ENCODE peak calls at places on chromosomes 7 and 10, in six cellular contexts. V, E, Y, C, Q and D are unnamed samples. For H3K4me1, the result is how much of the 10 kb centered on the place peaks cover.

GRCh38 chr10:57627642-57628178 is 640.0 kb downstream of the IPMK start:
- DNase-seq in Q (no peak), Y (no peak), E (no peak), C (no peak), V (peak), D (no peak)

GRCh38 chr10:73650537-73651331 is 5.1 kb downstream of the SYNPO2L start:
- DNase-seq in E (no peak), Y (no peak), C (peak), Q (peak), V (no peak), D (peak)

GRCh38 chr7:107043916-107044346 is 574 bp upstream of the PRKAR2B start:
- DNase-seq in Y (no peak), E (no peak), C (no peak), Q (peak), V (no peak), D (no peak)

GRCh38 chr10:79335094-79335469 is 12.2 kb upstream of the PPIF start:
- DNase-seq in Y (no peak), E (no peak), C (no peak), Q (no peak), V (no peak), D (no peak)

GRCh38 chr7:49094866-49095265 is 170.5 kb downstream of the CDC14C start:
- DNase-seq in Q (no peak), Y (no peak), E (no peak), V (no peak), C (no peak), D (no peak)

GRCh38 chr7:116353614-116354013 is 143.3 kb downstream of the TES start:
- DNase-seq in Q (no peak), Y (no peak), V (no peak), C (no peak), E (no peak), D (no peak)

GRCh38 chr10:22911889-22912762 is 15.7 kb upstream of the ARMC3 start:
- DNase-seq in Q (no peak), Y (no peak), E (no peak), C (no peak), V (no peak), D (no peak)

GRCh38 chr10:69413221-69413865 is 3.4 kb downstream of the TACR2 start:
- DNase-seq in Q (peak), Y (peak), C (peak), V (peak), E (peak), D (peak)

GRCh38 chr7:153190452-153190851 is 430.9 kb downstream of the ACTR3B start:
- DNase-seq in Y (no peak), Q (no peak), C (no peak), V (peak), E (no peak), D (no peak)

GRCh38 chr7:139635521-139636240 is 112.2 kb downstream of the CLEC2L start:
- DNase-seq in E (no peak), V (peak), Y (no peak), C (no peak), Q (no peak), D (no peak)

GRCh38 chr10:101337836-101338235 is 16.1 kb upstream of the BTRC start:
- DNase-seq in V (no peak), Y (no peak), Q (no peak), E (no peak), C (no peak), D (no peak)

GRCh38 chr7:107564553-107565298 is 955 bp downstream of the DUS4L start:
- DNase-seq in C (no peak), Y (no peak), Q (peak), E (no peak), V (peak), D (no peak)

GRCh38 chr10:119542990-119543813 is 683 bp upstream of the RGS10 start:
- DNase-seq in Q (peak), V (peak), Y (peak), C (peak), E (peak), D (no peak)

GRCh38 chr10:98295907-98296306 is 27.9 kb upstream of the LOXL4 start:
- DNase-seq in V (no peak), C (no peak), E (no peak), Q (peak), Y (no peak), D (no peak)

GRCh38 chr10:7370511-7370910 is 40.3 kb downstream of the SFMBT2 start:
- DNase-seq in E (no peak), C (no peak), V (no peak), Y (no peak), Q (no peak), D (no peak)

GRCh38 chr10:86438091-86438749 is 71.6 kb upstream of the GRID1 start:
- DNase-seq in Q (no peak), E (no peak), Y (no peak), V (no peak), C (no peak), D (no peak)

GRCh38 chr7:45563804-45564461 is 10.2 kb upstream of the ADCY1 start:
- DNase-seq in Q (no peak), E (peak), V (no peak), Y (no peak), C (no peak), D (no peak)

GRCh38 chr7:128032605-128033235 is 1.5 kb upstream of the LRRC4 start:
- DNase-seq in E (no peak), Q (peak), C (no peak), V (no peak), Y (no peak), D (no peak)

GRCh38 chr10:46293832-46294640 is 7.2 kb downstream of the ANTXRL start:
- DNase-seq in Q (no peak), C (no peak), E (no peak), V (no peak), Y (no peak), D (no peak)

GRCh38 chr7:93390660-93391059 is 158.5 kb downstream of the VPS50 start:
- DNase-seq in Q (no peak), E (no peak), C (no peak), V (no peak), Y (no peak), D (no peak)

GRCh38 chr10:127556911-127557310 is 7.8 kb downstream of the NPS start:
- DNase-seq in Q (no peak), C (no peak), V (peak), Y (no peak), E (no peak), D (no peak)

GRCh38 chr7:86668315-86668714 is 24.6 kb downstream of the GRM3 start:
- DNase-seq in Y (no peak), V (peak), C (no peak), Q (no peak), E (no peak), D (no peak)

GRCh38 chr10:121664671-121665070 is 66.4 kb upstream of the FGFR2 start:
- DNase-seq in E (no peak), V (no peak), Q (no peak), C (no peak), Y (no peak), D (no peak)
- H3K4me1 ChIP-seq in E (under half), V (under half), Q (under half), C (under half), Y (under half), D (under half)

DNA sequence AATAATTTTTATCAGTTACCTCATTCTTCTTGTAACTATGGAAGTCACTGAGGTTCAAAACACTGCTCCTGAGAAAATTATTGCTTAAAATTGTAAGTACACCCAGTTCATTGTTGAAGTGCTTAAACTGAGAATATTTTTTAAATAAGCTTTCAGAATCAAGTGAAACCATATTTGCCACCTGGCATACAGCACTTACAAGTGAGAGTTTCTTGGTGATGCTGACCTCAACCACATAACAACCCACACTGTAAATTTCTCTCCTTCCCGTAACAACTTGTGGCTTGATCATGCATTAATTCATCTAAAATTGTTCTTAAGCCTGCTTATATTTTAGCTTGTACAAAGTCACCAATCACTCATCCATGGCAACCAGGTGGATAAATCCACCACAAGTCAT is 34.0 kb downstream of the IMMP2L start:
- DNase-seq in Y (no peak), Q (no peak), V (no peak), C (no peak), E (no peak), D (no peak)
- H3K4me1 ChIP-seq in Y (under half), Q (under half), V (under half), C (under half), E (under half), D (under half)

GRCh38 chr7:19972872-19973271 is 199.5 kb upstream of the TMEM196 start:
- DNase-seq in C (no peak), Q (no peak), Y (no peak), V (no peak), E (no peak), D (no peak)

GRCh38 chr7:19971941-19972340 is 198.5 kb upstream of the TMEM196 start:
- DNase-seq in Q (no peak), Y (no peak), E (no peak), V (no peak), C (no peak), D (no peak)

GRCh38 chr7:19969859-19970493 is 196.6 kb upstream of the TMEM196 start:
- DNase-seq in V (no peak), Y (no peak), C (no peak), E (no peak), Q (no peak), D (no peak)

GRCh38 chr7:19970514-19970913 is 197.1 kb upstream of the TMEM196 start:
- DNase-seq in Y (no peak), C (no peak), E (no peak), Q (no peak), V (no peak), D (no peak)
- H3K4me1 ChIP-seq in Y (under half), C (under half), E (under half), Q (under half), V (under half), D (under half)

GRCh38 chr10:683448-684071 is 5.9 kb downstream of the DIP2C start:
- DNase-seq in Y (no peak), Q (peak), V (no peak), E (peak), C (peak), D (peak)

GRCh38 chr10:686155-686931 is 3.1 kb downstream of the DIP2C start:
- DNase-seq in E (no peak), V (no peak), Q (no peak), C (no peak), Y (no peak), D (no peak)

GRCh38 chr10:687583-688286 is 1.7 kb downstream of the DIP2C start:
- DNase-seq in Q (no peak), C (no peak), Y (no peak), V (no peak), E (no peak), D (no peak)

GRCh38 chr10:682931-683447 is 6.5 kb downstream of the DIP2C start:
- DNase-seq in Q (no peak), Y (no peak), C (no peak), E (no peak), V (no peak), D (no peak)

DNA sequence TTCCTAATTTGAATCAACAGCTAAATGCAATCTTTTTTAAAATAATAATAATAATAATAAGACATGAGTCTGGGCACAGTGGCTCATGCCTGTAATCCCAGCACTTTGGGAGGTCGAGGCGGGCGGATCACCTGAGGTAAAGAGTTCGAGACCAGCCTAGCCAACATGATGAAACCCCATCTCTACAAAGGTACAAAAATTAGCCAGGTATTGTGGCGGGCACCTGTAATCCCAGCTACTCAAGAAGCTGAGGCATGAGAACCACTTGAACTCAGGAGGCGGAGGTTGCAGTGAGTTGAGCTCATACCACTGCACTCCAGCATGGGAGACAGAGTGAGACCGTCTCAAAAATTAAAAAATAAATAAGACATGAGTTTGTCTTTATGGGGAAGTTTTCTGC is 3.9 kb downstream of the DIP2C start:
- DNase-seq in C (no peak), E (no peak), Y (no peak), Q (no peak), V (no peak), D (no peak)
- H3K4me1 ChIP-seq in C (under half), E (under half), Y (under half), Q (under half), V (under half), D (half or more)

GRCh38 chr7:47672267-47672920 is 90.5 kb upstream of the TNS3 start:
- DNase-seq in E (no peak), Y (no peak), C (no peak), V (no peak), Q (no peak), D (no peak)

GRCh38 chr7:47670738-47671137 is 88.8 kb upstream of the TNS3 start:
- DNase-seq in Q (no peak), E (no peak), Y (no peak), V (no peak), C (no peak), D (no peak)

GRCh38 chr7:47671358-47671757 is 89.4 kb upstream of the TNS3 start:
- DNase-seq in C (no peak), V (no peak), Y (no peak), E (no peak), Q (no peak), D (no peak)

GRCh38 chr7:47666164-47666862 is 84.4 kb upstream of the TNS3 start:
- DNase-seq in V (no peak), C (no peak), Q (peak), Y (no peak), E (no peak), D (no peak)

GRCh38 chr7:47669178-47669878 is 87.4 kb upstream of the TNS3 start:
- DNase-seq in Y (peak), E (peak), V (no peak), C (peak), Q (peak), D (peak)
- H3K4me1 ChIP-seq in Y (under half), E (under half), V (under half), C (under half), Q (under half), D (under half)

GRCh38 chr7:105690286-105690915 is 109.1 kb upstream of the EFCAB10 start:
- DNase-seq in C (no peak), Y (no peak), V (peak), Q (no peak), E (no peak), D (no peak)
- H3K4me1 ChIP-seq in C (under half), Y (under half), V (under half), Q (under half), E (under half), D (under half)

GRCh38 chr10:70629338-70629737 is 26.8 kb upstream of the PRF1 start:
- DNase-seq in C (no peak), Y (no peak), V (no peak), Q (no peak), E (no peak), D (no peak)

GRCh38 chr10:70634011-70634410 is 31.5 kb upstream of the PRF1 start:
- DNase-seq in Y (no peak), Q (no peak), E (no peak), V (no peak), C (no peak), D (no peak)
- H3K4me1 ChIP-seq in Y (under half), Q (under half), E (under half), V (under half), C (under half), D (under half)

DNA sequence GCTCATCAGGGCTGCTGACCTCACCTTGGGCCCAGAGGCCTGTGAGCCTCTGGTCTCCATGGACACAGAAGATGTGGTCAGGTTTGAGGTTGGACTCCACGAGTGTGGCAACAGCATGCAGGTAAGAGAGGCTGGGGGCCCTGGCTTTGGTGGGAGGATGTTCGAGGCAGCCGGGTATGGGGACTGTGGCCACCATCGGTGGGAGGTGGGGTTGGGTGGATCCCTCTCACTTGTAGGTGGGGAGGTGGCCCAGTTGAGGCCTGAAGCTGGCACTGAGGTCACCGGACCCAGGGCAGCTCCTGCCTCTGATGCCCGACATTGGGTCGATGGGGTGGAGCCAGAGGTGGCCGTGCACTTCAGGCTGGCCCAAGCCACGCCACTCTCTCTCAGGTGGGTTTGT is 406 bp downstream of the ZP3 start:
- DNase-seq in V (no peak), Q (no peak), C (no peak), Y (no peak), E (no peak), D (no peak)
- H3K4me1 ChIP-seq in V (under half), Q (under half), C (under half), Y (under half), E (under half), D (under half)